ENCODE peak calls at places on chromosomes 7 and 10, in four cellular contexts. W is HCT116, Q is transverse colon, U is iPS DF 6.9. D is an unnamed sample.
A peak's percentile ranks its signal among the peaks of the same experiment; 100 is the strongest.

GRCh38 chr7:66279912-66280311 is 74.8 kb downstream of the TPST1 start:
- DNase-seq in Q (no peak), U (no peak), W (no peak), D (no peak)

GRCh38 chr7:131633342-131633843 is 77.0 kb upstream of the PODXL start:
- DNase-seq in U (no peak), W (no peak), Q (no peak), D (no peak)

GRCh38 chr10:127905623-127906261 is 1.2 kb upstream of the PTPRE start:
- DNase-seq in Q (no peak), W (no peak), U (no peak), D (no peak)

GRCh38 chr10:22210267-22210666 is 7.5 kb downstream of the EBLN1 start:
- DNase-seq in U (no peak), W (no peak), Q (no peak), D (no peak)

GRCh38 chr7:5827755-5828154 is 46.3 kb upstream of the RNF216 start:
- DNase-seq in U (no peak), Q (peak; percentile 28), W (peak; percentile 16), D (no peak)

GRCh38 chr7:74283858-74284447 is 5.3 kb upstream of the CLIP2 start:
- DNase-seq in W (no peak), U (no peak), Q (no peak), D (no peak)

GRCh38 chr7:155453296-155454182 is 4.4 kb upstream of the EN2 start:
- DNase-seq in W (no peak), Q (no peak), U (no peak), D (no peak)

GRCh38 chr7:44625899-44626511 is 19.6 kb downstream of the OGDH start:
- DNase-seq in W (no peak), U (no peak), Q (no peak), D (no peak)

GRCh38 chr7:38425509-38425908 is 152.1 kb upstream of the TARP start:
- DNase-seq in U (no peak), Q (no peak), W (no peak), D (no peak)

GRCh38 chr10:44399478-44400451 is 14.9 kb upstream of the CXCL12 start:
- DNase-seq in U (no peak), W (no peak), Q (no peak), D (no peak)

DNA sequence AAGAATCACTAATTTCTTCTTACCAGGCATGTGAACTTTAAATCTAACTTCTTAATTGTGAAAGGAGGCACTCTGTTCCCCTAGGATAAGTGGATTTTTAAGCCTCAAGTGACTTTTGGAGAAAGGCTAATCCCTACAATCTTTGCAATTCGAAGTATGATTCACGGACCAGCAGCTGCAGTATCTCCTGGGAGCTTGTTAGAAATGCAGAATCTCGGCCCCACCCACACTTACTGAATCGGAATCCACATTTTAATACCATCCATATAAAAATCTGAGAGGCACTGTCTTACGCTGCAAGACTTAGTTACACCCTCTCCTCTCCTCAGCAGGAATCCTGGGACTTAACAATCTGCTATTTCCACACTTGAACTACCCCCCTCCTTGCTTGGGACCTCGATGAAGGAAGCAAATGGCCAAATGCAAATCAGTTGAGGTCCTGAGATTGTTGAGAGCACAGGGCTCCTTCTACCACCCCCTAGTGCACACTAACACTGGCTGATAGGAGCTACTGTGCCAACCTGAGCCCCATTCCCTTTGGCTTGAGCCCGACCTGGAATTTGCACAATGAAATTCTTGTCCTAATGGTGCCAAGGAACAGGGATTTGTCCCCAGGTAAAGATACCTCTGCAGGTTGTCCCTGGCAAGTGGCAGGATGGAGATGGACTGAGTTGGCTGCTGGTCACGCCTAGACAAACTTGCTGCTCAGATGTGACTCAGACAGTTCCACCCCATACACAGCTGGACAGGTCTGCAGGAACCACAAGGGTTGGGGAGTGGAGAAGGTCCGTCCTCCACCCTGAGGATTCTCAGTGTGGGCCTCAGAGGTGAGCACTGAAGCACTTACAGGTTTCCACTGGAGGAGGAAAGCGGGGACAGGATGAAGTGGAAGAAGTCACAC is 20.8 kb downstream of the ITPRIP start:
- DNase-seq in U (no peak), W (no peak), Q (no peak), D (peak; percentile 54)
- H3K36me3 ChIP-seq in U (peaks cover 25% of the 10 kb centered on the region), W (peaks cover 19% of the 10 kb centered on the region), Q (no peaks in the 10 kb centered on the region), D (peaks cover 24% of the 10 kb centered on the region)

DNA sequence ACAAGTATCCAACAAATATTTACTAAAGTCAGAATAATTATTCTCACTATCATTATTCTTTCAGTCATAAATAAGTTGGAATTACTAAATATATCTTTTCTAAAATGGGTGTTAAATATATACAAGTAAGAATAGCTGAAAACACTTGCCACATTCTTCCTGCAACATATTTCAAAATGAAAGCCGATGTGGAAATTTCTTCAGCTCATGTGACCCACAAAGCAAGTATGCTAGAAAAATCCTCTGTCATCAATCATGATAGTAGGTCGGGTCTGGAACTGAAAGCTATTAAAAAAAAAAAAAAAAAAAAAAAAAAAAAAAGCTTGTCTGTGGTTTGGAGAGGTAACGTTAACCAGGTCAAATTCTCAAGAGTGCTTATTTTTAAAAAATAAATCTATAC is 344.7 kb downstream of the NEBL start:
- DNase-seq in U (no peak), W (no peak), Q (no peak), D (no peak)
- H3K9me3 ChIP-seq in U (no peaks in the 10 kb centered on the region), W (peaks cover 3% of the 10 kb centered on the region), Q (no peaks in the 10 kb centered on the region), D (no peaks in the 10 kb centered on the region)

GRCh38 chr10:71502851-71503250 is 106.1 kb downstream of the CDH23 start:
- DNase-seq in W (no peak), U (no peak), Q (no peak), D (no peak)
- H3K4me3 ChIP-seq in W (no peak overlapping the region), U (no peak overlapping the region), Q (no peak overlapping the region), D (no peak overlapping the region)

GRCh38 chr7:50391386-50391785 is 58.8 kb downstream of the FIGNL1 start:
- DNase-seq in W (no peak), Q (no peak), U (no peak), D (no peak)

GRCh38 chr7:50393076-50393475 is 57.1 kb downstream of the FIGNL1 start:
- DNase-seq in W (no peak), U (no peak), Q (no peak), D (no peak)

GRCh38 chr7:50396856-50397255 is 53.3 kb downstream of the FIGNL1 start:
- DNase-seq in W (no peak), U (no peak), Q (no peak), D (no peak)

GRCh38 chr7:50393547-50394252 is 56.5 kb downstream of the FIGNL1 start:
- DNase-seq in Q (peak; percentile 44), W (no peak), U (no peak), D (no peak)

DNA sequence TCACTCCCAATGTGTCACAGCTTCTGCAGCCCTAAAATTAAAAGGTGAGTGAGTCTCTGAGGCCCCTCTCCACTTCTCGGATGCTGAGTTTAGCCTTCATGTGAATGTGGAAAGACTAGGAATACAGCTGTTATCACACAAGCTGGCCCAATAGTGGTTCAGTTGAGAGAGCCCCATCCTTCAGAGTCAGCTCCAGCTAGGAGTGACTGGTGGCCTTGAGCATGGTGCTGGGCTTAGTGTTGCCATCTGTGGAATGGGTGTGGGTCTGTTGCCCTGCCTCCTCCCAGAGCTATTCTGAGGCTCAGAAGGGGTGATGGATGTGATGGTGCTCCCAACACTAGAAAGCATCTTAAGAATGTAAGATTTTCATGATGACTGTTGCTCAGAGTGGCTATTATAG is 55.8 kb downstream of the FIGNL1 start:
- DNase-seq in W (no peak), Q (no peak), U (no peak), D (no peak)
- H3K36me3 ChIP-seq in W (no peaks in the 10 kb centered on the region), Q (no peaks in the 10 kb centered on the region), U (no peaks in the 10 kb centered on the region), D (no peaks in the 10 kb centered on the region)

DNA sequence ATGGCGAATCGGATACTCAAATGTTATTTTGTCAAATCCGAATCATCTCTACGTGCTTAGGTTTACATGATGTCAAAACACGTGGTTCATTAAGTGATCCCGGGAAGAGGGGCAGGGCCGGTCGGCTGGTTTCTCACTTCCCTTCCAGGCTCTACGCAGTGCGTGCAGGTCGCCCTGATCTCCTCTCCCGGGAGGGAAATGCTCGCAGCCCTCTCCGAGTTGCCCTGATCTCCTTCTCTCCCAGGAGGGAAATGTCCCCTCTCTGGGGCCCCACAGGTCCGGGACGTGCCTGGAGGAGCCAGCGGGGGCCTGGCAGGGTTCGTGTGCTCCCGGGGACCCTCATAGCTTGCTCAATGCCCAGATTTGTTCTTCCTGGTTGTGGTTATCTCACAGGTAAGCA is 202.7 kb downstream of the DNAJB6 start:
- DNase-seq in U (no peak), W (no peak), Q (no peak), D (no peak)
- H3K9me3 ChIP-seq in U (peaks cover 23% of the 10 kb centered on the region), W (no peaks in the 10 kb centered on the region), Q (no peaks in the 10 kb centered on the region), D (no peaks in the 10 kb centered on the region)

DNA sequence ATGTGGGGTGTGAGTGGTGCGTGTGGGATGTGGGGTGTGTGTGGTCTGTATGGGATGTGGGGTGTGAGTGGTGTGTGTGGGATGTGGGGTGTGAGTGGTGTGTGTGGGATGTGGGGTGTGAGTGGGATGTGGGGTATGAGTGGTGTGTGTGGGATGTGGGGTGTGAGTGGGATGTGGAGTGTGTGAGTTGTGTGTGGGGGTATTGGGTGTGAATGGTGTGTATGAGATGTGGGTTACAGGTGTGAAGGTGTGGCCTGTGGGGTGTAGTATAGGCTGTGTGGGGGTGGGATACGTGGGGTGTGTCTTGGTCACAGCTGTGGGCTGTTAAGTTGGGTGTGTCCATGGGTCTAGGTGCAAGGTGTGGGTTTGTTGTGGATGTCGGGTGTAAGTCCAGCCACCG is 60.3 kb downstream of the CFAP46 start:
- DNase-seq in W (no peak), Q (no peak), U (no peak), D (no peak)
- H3K4me3 ChIP-seq in W (no peak overlapping the region), Q (no peak overlapping the region), U (no peak overlapping the region), D (no peak overlapping the region)

GRCh38 chr7:103343758-103344452 is 662 bp downstream of the DNAJC2 start:
- DNase-seq in W (no peak), Q (peak; percentile 36), U (no peak), D (peak; percentile 15)

GRCh38 chr7:103344453-103345149 is at the start of gene DNAJC2:
- DNase-seq in Q (peak; percentile 90), W (peak; percentile 90), U (peak; percentile 81), D (peak; percentile 87)

GRCh38 chr7:103343332-103343731 is 1.2 kb downstream of the DNAJC2 start:
- DNase-seq in Q (no peak), W (no peak), U (no peak), D (no peak)

GRCh38 chr7:103338864-103339263 is 5.7 kb downstream of the DNAJC2 start:
- DNase-seq in U (no peak), Q (no peak), W (no peak), D (no peak)

DNA sequence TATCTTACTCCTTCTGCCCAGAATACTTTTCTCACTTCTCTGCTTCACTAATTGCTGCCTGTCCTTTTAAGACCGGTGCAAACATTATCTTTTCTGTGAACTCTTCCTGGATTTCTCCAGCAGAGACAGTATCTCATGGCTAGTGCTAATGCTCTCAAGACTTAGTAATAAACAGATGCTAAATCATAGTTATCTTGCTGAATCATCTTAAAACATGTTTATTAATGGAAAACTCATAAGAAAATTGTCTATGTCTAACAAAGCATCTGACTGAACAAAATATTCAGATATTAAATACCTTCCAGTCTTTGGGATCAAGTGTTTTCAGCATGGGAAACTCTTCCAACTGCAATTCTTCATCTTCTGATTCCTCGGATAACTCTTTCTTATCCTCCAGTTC is 3.1 kb downstream of the DNAJC2 start:
- DNase-seq in Q (no peak), W (no peak), U (no peak), D (no peak)
- H3K36me3 ChIP-seq in Q (no peaks in the 10 kb centered on the region), W (peaks cover 35% of the 10 kb centered on the region), U (peaks cover 9% of the 10 kb centered on the region), D (peaks cover 56% of the 10 kb centered on the region)

DNA sequence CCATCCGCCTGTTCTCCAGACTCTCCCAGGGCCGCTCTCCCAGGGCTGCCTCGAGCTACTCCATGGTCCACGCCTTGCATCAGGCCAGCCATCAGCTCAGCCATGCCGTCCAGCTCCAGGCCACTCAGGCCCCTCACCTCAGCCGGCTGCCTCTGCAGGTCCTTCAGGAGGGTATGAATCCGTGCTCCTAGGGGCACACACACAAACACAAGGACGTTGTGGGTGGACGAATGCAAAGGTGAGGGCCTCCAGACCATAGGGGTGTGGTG is 449.4 kb downstream of the PTPRN2 start:
- DNase-seq in U (no peak), W (no peak), Q (no peak), D (no peak)
- H3K9me3 ChIP-seq in U (peaks cover 38% of the 10 kb centered on the region), W (no peaks in the 10 kb centered on the region), Q (no peaks in the 10 kb centered on the region), D (no peaks in the 10 kb centered on the region)

D was measured in HAP-1.